ENCODE peak calls at places on chromosomes 4 and X, in five cellular contexts. W is natural killer cell, Q is aorta, T is mucosa of descending colon, L is pancreas. K is an unnamed sample.

GRCh38 chr4:123945301-123945700 is 548.7 kb downstream of the SPRY1 start:
- DNase-seq in T (no peak), L (no peak), Q (no peak), W (no peak), K (no peak)

GRCh38 chr4:85869156-85869555 is 394.2 kb downstream of the ARHGAP24 start:
- DNase-seq in T (no peak), L (no peak), W (no peak), Q (no peak), K (no peak)

GRCh38 chrX:70331161-70331560 is 41.3 kb downstream of the KIF4A start:
- DNase-seq in Q (no peak), W (no peak), T (no peak), L (no peak), K (no peak)

GRCh38 chr4:7585768-7586167 is 151.0 kb upstream of the PSAPL1 start:
- DNase-seq in Q (no peak), W (no peak), T (no peak), L (no peak), K (no peak)

GRCh38 chr4:89161841-89162240 is 50.5 kb downstream of the TIGD2 start:
- DNase-seq in Q (no peak), W (no peak), T (no peak), L (no peak), K (no peak)

GRCh38 chr4:478373-478772 is 20.6 kb downstream of the ZNF721 start:
- DNase-seq in Q (no peak), L (no peak), W (no peak), T (no peak), K (no peak)

GRCh38 chr4:43410636-43411035 is 518.1 kb downstream of the GRXCR1 start:
- DNase-seq in L (no peak), W (no peak), T (no peak), Q (no peak), K (no peak)

GRCh38 chr4:55169352-55169959 is 44.1 kb upstream of the KDR start:
- DNase-seq in T (no peak), Q (no peak), W (no peak), L (no peak), K (no peak)

GRCh38 chr4:5341151-5341925 is 290.1 kb downstream of the STK32B start:
- DNase-seq in T (no peak), Q (no peak), L (no peak), W (no peak), K (no peak)

GRCh38 chrX:123422875-123423274 is 238.8 kb downstream of the GRIA3 start:
- DNase-seq in Q (no peak), T (no peak), L (no peak), W (no peak), K (no peak)

GRCh38 chr4:7744131-7744804 is 195.4 kb downstream of the AFAP1 start:
- DNase-seq in L (no peak), W (no peak), Q (no peak), T (no peak), K (no peak)

GRCh38 chr4:40254961-40255721 is 58.3 kb downstream of the RHOH start:
- DNase-seq in T (no peak), W (no peak), Q (no peak), L (no peak), K (no peak)

GRCh38 chr4:185700048-185700447 is 111.9 kb downstream of the SORBS2 start:
- DNase-seq in Q (no peak), W (no peak), T (no peak), L (no peak), K (no peak)

GRCh38 chrX:35858916-35859315 is 60.6 kb upstream of the CFAP47 start:
- DNase-seq in Q (no peak), L (no peak), W (no peak), T (no peak), K (no peak)

GRCh38 chr4:149553959-149554520 is 261.6 kb downstream of the IQCM start:
- DNase-seq in W (no peak), T (no peak), L (no peak), Q (no peak), K (no peak)

GRCh38 chr4:66911898-66912297 is 633.4 kb downstream of the CENPC start:
- DNase-seq in W (no peak), L (no peak), Q (no peak), T (no peak), K (peak; percentile 75)

GRCh38 chrX:1138476-1138875 is 74.0 kb downstream of the CRLF2 start:
- DNase-seq in Q (no peak), L (no peak), T (no peak), W (no peak), K (no peak)

GRCh38 chrX:155009994-155010472 is 12.5 kb downstream of the F8 start:
- DNase-seq in T (no peak), W (no peak), Q (no peak), L (no peak), K (no peak)